ENCODE peak calls at places on chromosomes 3 and 15, in eight cellular contexts. S, X, D, Y, C, K, F and M are unnamed samples.

GRCh38 chr3:182490601-182491485 is 302.5 kb upstream of the ATP11B start:
- DNase-seq in K (no peak), C (peak; percentile 23), Y (peak; percentile 7), D (no peak), X (no peak), F (peak; percentile 78), S (peak; percentile 23), M (no peak)

GRCh38 chr3:12187448-12188327 is 29.0 kb upstream of the TIMP4 start:
- DNase-seq in F (no peak), K (peak; percentile 37), X (no peak), C (no peak), S (peak; percentile 77), Y (no peak), D (peak; percentile 71), M (peak; percentile 69)

GRCh38 chr3:183182732-183183610 is 20.4 kb upstream of the LAMP3 start:
- DNase-seq in K (no peak), X (no peak), S (no peak), Y (no peak), C (no peak), F (no peak), D (no peak), M (peak; percentile 31)

GRCh38 chr3:37861540-37862051 is at the start of gene CTDSPL:
- DNase-seq in X (peak; percentile 56), C (no peak), K (peak; percentile 70), S (peak; percentile 74), Y (peak; percentile 21), F (no peak), D (peak; percentile 44), M (peak; percentile 63)

GRCh38 chr3:86655096-86655495 is 335.9 kb downstream of the VGLL3 start:
- DNase-seq in F (no peak), C (no peak), D (no peak), X (no peak), K (no peak), S (no peak), Y (no peak), M (no peak)

GRCh38 chr3:4271834-4272233 is 31.3 kb upstream of the SETMAR start:
- DNase-seq in F (peak; percentile 12), S (peak; percentile 60), Y (peak; percentile 8), X (no peak), C (no peak), K (no peak), D (peak; percentile 38), M (no peak)

GRCh38 chr3:60064210-60065178 is 1014.7 kb upstream of the CFAP20DC start:
- DNase-seq in X (no peak), K (no peak), S (peak; percentile 78), Y (no peak), D (peak; percentile 61), C (no peak), F (no peak), M (no peak)

GRCh38 chr3:66267031-66267430 is 46.2 kb downstream of the SLC25A26 start:
- DNase-seq in K (no peak), Y (no peak), C (no peak), F (peak; percentile 77), X (no peak), S (no peak), D (no peak), M (no peak)

GRCh38 chr3:153287017-153287416 is 125.0 kb downstream of the RAP2B start:
- DNase-seq in X (no peak), D (no peak), C (no peak), S (no peak), Y (no peak), K (no peak), F (no peak), M (no peak)

GRCh38 chr3:60841355-60841754 is 409.9 kb downstream of the FHIT start:
- DNase-seq in S (no peak), D (no peak), X (no peak), K (no peak), C (no peak), Y (peak; percentile 74), F (no peak), M (peak; percentile 45)

GRCh38 chr15:99474041-99474906 is 91.5 kb upstream of the MEF2A start:
- DNase-seq in D (no peak), Y (no peak), S (no peak), K (peak; percentile 87), F (no peak), X (no peak), C (no peak), M (peak; percentile 57)

GRCh38 chr15:99476413-99477222 is 89.2 kb upstream of the MEF2A start:
- DNase-seq in K (peak; percentile 68), C (peak; percentile 41), S (peak; percentile 99), D (peak; percentile 100), Y (peak; percentile 73), F (peak; percentile 9), X (no peak), M (no peak)

GRCh38 chr15:99472416-99473145 is 93.2 kb upstream of the MEF2A start:
- DNase-seq in D (no peak), Y (peak; percentile 44), S (no peak), X (no peak), C (no peak), F (no peak), K (no peak), M (no peak)

GRCh38 chr15:99475754-99476412 is 89.9 kb upstream of the MEF2A start:
- DNase-seq in K (no peak), D (no peak), F (no peak), C (no peak), S (no peak), Y (no peak), X (no peak), M (no peak)

DNA sequence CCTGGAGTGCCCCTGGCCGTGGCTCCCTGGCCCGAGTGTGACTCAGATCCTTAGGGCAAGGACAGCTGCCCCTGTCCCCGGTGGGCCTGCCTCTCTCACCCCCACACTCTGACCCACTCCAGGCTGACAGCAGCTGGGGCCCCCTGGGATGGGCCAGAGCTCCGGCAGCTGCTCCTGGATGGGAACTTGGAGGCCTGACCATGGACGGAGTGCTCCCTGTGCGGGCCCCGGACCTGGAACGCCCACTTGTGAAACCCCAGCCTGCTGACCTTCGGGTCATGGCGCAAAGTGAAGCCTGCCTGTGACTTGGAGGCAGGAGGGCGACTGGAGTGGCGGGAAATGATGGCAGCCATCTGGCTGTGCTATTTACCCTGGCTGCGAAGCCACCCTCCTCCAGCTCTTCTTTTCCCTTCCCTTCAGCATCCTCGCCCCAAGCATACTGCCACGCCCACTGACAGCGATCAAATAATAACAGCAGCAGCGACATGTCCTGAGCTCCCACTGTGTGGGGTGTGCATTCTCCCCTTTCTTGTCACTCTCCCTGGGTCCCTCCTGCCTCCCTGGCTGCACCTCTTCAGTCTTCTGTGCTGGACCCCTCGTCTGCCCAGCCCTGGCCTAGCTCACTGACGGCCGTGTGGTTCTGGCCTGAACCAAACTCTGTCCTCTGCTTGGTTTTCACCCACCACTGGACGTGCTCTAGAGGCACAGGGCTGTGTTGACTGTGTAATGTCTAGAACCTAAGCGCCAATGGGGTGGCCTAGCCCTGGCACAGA is 90.6 kb upstream of the MEF2A start:
- DNase-seq in D (no peak), C (no peak), S (no peak), K (peak; percentile 89), F (no peak), Y (no peak), X (no peak), M (no peak)
- H3K27ac ChIP-seq in D (peak overlapping the region; percentile 68), C (no peak overlapping the region), S (no peak overlapping the region), K (peak overlapping the region; percentile 83), F (no peak overlapping the region), Y (no peak overlapping the region), X (no peak overlapping the region), M (no peak overlapping the region)

GRCh38 chr15:77486542-77487478 is 66.1 kb downstream of the HMG20A start:
- DNase-seq in C (no peak), D (no peak), X (peak; percentile 55), F (no peak), K (no peak), S (no peak), Y (no peak), M (no peak)

GRCh38 chr15:77482570-77482969 is 61.9 kb downstream of the HMG20A start:
- DNase-seq in X (no peak), K (no peak), F (no peak), Y (no peak), D (peak; percentile 86), C (no peak), S (peak; percentile 89), M (no peak)

GRCh38 chr15:77487479-77487861 is 66.8 kb downstream of the HMG20A start:
- DNase-seq in D (no peak), S (no peak), X (no peak), F (no peak), K (no peak), C (no peak), Y (no peak), M (no peak)

GRCh38 chr15:77483426-77483825 is 62.7 kb downstream of the HMG20A start:
- DNase-seq in D (no peak), X (no peak), S (no peak), Y (no peak), K (no peak), C (no peak), F (no peak), M (no peak)

GRCh38 chr15:77484994-77485393 is 64.3 kb downstream of the HMG20A start:
- DNase-seq in K (no peak), S (no peak), F (no peak), Y (no peak), X (no peak), D (no peak), C (no peak), M (no peak)
- H3K4me1 ChIP-seq in K (no peaks in the 10 kb centered on the region), S (peaks cover 38% of the 10 kb centered on the region), F (no peaks in the 10 kb centered on the region), Y (no peaks in the 10 kb centered on the region), X (peaks cover 11% of the 10 kb centered on the region), D (peaks cover 23% of the 10 kb centered on the region), C (no peaks in the 10 kb centered on the region), M (no peaks in the 10 kb centered on the region)

DNA sequence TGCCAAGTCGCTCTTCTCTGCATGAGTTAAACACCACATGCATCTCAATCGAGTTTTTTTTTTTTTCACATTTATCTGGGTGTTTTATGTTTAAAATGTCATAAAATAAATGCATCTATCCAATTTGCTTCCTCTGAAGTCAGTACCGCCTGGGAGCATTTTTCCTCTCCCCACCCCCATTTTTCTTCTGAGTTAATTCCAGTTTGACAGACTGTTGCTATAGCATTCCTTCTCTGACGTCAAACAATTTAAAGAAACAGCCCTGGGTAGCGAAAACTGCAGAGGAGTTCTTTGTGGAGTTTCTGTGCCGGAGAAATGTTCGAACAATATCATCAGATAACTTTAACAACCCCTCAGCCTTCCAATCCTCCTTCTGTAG is 885 bp upstream of the GNB4 start:
- DNase-seq in S (peak; percentile 79), F (no peak), D (peak; percentile 83), X (no peak), C (no peak), K (no peak), Y (no peak), M (no peak)
- H3K27ac ChIP-seq in S (peak overlapping the region; percentile 95), F (no peak overlapping the region), D (peak overlapping the region; percentile 92), X (no peak overlapping the region), C (peak overlapping the region; percentile 79), K (peak overlapping the region; percentile 93), Y (no peak overlapping the region), M (peak overlapping the region; percentile 79)

GRCh38 chr15:84736375-84736774 is 12.0 kb upstream of the ZNF592 start:
- DNase-seq in K (no peak), C (no peak), D (no peak), Y (no peak), S (no peak), F (peak; percentile 95), X (no peak), M (no peak)
- H3K4me1 ChIP-seq in K (no peaks in the 10 kb centered on the region), C (peaks cover 12% of the 10 kb centered on the region), D (peaks cover 6% of the 10 kb centered on the region), Y (peaks cover 35% of the 10 kb centered on the region), S (peaks cover 15% of the 10 kb centered on the region), F (peaks cover 66% of the 10 kb centered on the region), X (no peaks in the 10 kb centered on the region), M (no peaks in the 10 kb centered on the region)